ENCODE peak calls at places on chromosomes 1 and 21, in five cellular contexts. One of them, this sample, is unnamed.

GRCh38 chr1:20701446-20701845 is 16.4 kb downstream of the KIF17 start:
- DNase-seq in CD8-positive, alpha-beta memory T cell: no peak
- DNase-seq in upper lobe of right lung: no peak
- DNase-seq in A549: no peak
- DNase-seq in ovary: no peak
- DNase-seq in this sample: no peak

GRCh38 chr1:51327386-51327785 is 3.0 kb downstream of the TTC39A start:
- DNase-seq in CD8-positive, alpha-beta memory T cell: no peak
- DNase-seq in upper lobe of right lung: no peak
- DNase-seq in A549: no peak
- DNase-seq in ovary: no peak
- DNase-seq in this sample: no peak

GRCh38 chr1:227351443-227351842 is 33.2 kb upstream of the CDC42BPA start:
- DNase-seq in A549: no peak
- DNase-seq in upper lobe of right lung: no peak
- DNase-seq in CD8-positive, alpha-beta memory T cell: no peak
- DNase-seq in ovary: no peak
- DNase-seq in this sample: no peak

GRCh38 chr1:28877132-28877781 is 37.1 kb upstream of the EPB41 start:
- DNase-seq in CD8-positive, alpha-beta memory T cell: peak; percentile 68
- DNase-seq in A549: peak; percentile 73
- DNase-seq in ovary: peak; percentile 72
- DNase-seq in upper lobe of right lung: peak; percentile 85
- DNase-seq in this sample: peak; percentile 84

GRCh38 chr1:205179842-205180241 is 31.7 kb downstream of the DSTYK start:
- DNase-seq in upper lobe of right lung: no peak
- DNase-seq in CD8-positive, alpha-beta memory T cell: no peak
- DNase-seq in ovary: no peak
- DNase-seq in A549: no peak
- DNase-seq in this sample: no peak

GRCh38 chr1:188372821-188373220 is 1544.1 kb downstream of the PLA2G4A start:
- DNase-seq in ovary: no peak
- DNase-seq in A549: no peak
- DNase-seq in upper lobe of right lung: no peak
- DNase-seq in CD8-positive, alpha-beta memory T cell: no peak
- DNase-seq in this sample: no peak

GRCh38 chr21:15631342-15631741 is 98.4 kb upstream of the USP25 start:
- DNase-seq in ovary: no peak
- DNase-seq in A549: peak; percentile 24
- DNase-seq in CD8-positive, alpha-beta memory T cell: no peak
- DNase-seq in upper lobe of right lung: no peak
- DNase-seq in this sample: no peak

GRCh38 chr1:215529111-215529510 is 38.0 kb upstream of the KCTD3 start:
- DNase-seq in CD8-positive, alpha-beta memory T cell: no peak
- DNase-seq in A549: no peak
- DNase-seq in ovary: no peak
- DNase-seq in upper lobe of right lung: no peak
- DNase-seq in this sample: no peak

GRCh38 chr21:15062566-15062965 is 2.2 kb downstream of the NRIP1 start:
- DNase-seq in ovary: no peak
- DNase-seq in CD8-positive, alpha-beta memory T cell: no peak
- DNase-seq in A549: peak; percentile 35
- DNase-seq in upper lobe of right lung: no peak
- DNase-seq in this sample: no peak

GRCh38 chr1:179853102-179853501 is 24.5 kb downstream of the TOR1AIP2 start:
- DNase-seq in upper lobe of right lung: no peak
- DNase-seq in CD8-positive, alpha-beta memory T cell: no peak
- DNase-seq in ovary: no peak
- DNase-seq in A549: no peak
- DNase-seq in this sample: no peak

GRCh38 chr21:38823737-38824123 is 18.0 kb downstream of the ETS2 start:
- DNase-seq in A549: no peak
- DNase-seq in upper lobe of right lung: no peak
- DNase-seq in CD8-positive, alpha-beta memory T cell: no peak
- DNase-seq in ovary: no peak
- DNase-seq in this sample: no peak

GRCh38 chr1:119046429-119047039 is 58.4 kb upstream of the TBX15 start:
- DNase-seq in ovary: peak; percentile 15
- DNase-seq in upper lobe of right lung: no peak
- DNase-seq in CD8-positive, alpha-beta memory T cell: no peak
- DNase-seq in A549: no peak
- DNase-seq in this sample: no peak

GRCh38 chr1:36055706-36056105 is 28.2 kb upstream of the TEKT2 start:
- DNase-seq in A549: no peak
- DNase-seq in upper lobe of right lung: no peak
- DNase-seq in CD8-positive, alpha-beta memory T cell: no peak
- DNase-seq in ovary: no peak
- DNase-seq in this sample: no peak

GRCh38 chr1:110424699-110425098 is 17.2 kb upstream of the LAMTOR5 start:
- DNase-seq in A549: no peak
- DNase-seq in ovary: peak; percentile 51
- DNase-seq in upper lobe of right lung: no peak
- DNase-seq in CD8-positive, alpha-beta memory T cell: no peak
- DNase-seq in this sample: no peak

GRCh38 chr1:15830284-15830657 is 17.2 kb upstream of the SPEN start:
- DNase-seq in ovary: no peak
- DNase-seq in upper lobe of right lung: no peak
- DNase-seq in CD8-positive, alpha-beta memory T cell: no peak
- DNase-seq in A549: no peak
- DNase-seq in this sample: no peak

GRCh38 chr1:244082969-244083368 is 31.9 kb downstream of the ZBTB18 start:
- DNase-seq in upper lobe of right lung: no peak
- DNase-seq in ovary: no peak
- DNase-seq in A549: no peak
- DNase-seq in CD8-positive, alpha-beta memory T cell: no peak
- DNase-seq in this sample: no peak

GRCh38 chr1:75787524-75787923 is 1.5 kb downstream of the RABGGTB start:
- DNase-seq in CD8-positive, alpha-beta memory T cell: no peak
- DNase-seq in upper lobe of right lung: no peak
- DNase-seq in A549: no peak
- DNase-seq in ovary: no peak
- DNase-seq in this sample: no peak
- H3K4me1 ChIP-seq in CD8-positive, alpha-beta memory T cell: peaks cover 54% of the 10 kb centered on the region
- H3K4me1 ChIP-seq in upper lobe of right lung: peaks cover 44% of the 10 kb centered on the region
- H3K4me1 ChIP-seq in A549: peaks cover 30% of the 10 kb centered on the region
- H3K4me1 ChIP-seq in ovary: peaks cover 5% of the 10 kb centered on the region
- H3K4me1 ChIP-seq in this sample: peaks cover 2% of the 10 kb centered on the region

GRCh38 chr1:39199593-39199992 is 4.9 kb upstream of the MACF1 start:
- DNase-seq in A549: no peak
- DNase-seq in ovary: no peak
- DNase-seq in CD8-positive, alpha-beta memory T cell: no peak
- DNase-seq in upper lobe of right lung: no peak
- DNase-seq in this sample: no peak
- H3K4me1 ChIP-seq in A549: peaks cover 51% of the 10 kb centered on the region
- H3K4me1 ChIP-seq in ovary: peaks cover 7% of the 10 kb centered on the region
- H3K4me1 ChIP-seq in CD8-positive, alpha-beta memory T cell: peaks cover 48% of the 10 kb centered on the region
- H3K4me1 ChIP-seq in upper lobe of right lung: peaks cover 59% of the 10 kb centered on the region
- H3K4me1 ChIP-seq in this sample: peaks cover 8% of the 10 kb centered on the region

GRCh38 chr1:162550925-162551324 is 10.6 kb upstream of the UAP1 start:
- DNase-seq in A549: no peak
- DNase-seq in upper lobe of right lung: no peak
- DNase-seq in CD8-positive, alpha-beta memory T cell: no peak
- DNase-seq in ovary: no peak
- DNase-seq in this sample: no peak
- H3K4me1 ChIP-seq in A549: no peaks in the 10 kb centered on the region
- H3K4me1 ChIP-seq in upper lobe of right lung: no peaks in the 10 kb centered on the region
- H3K4me1 ChIP-seq in CD8-positive, alpha-beta memory T cell: no peaks in the 10 kb centered on the region
- H3K4me1 ChIP-seq in ovary: no peaks in the 10 kb centered on the region
- H3K4me1 ChIP-seq in this sample: no peaks in the 10 kb centered on the region

GRCh38 chr21:46564391-46564790 is 40.5 kb downstream of the S100B start:
- DNase-seq in CD8-positive, alpha-beta memory T cell: no peak
- DNase-seq in ovary: no peak
- DNase-seq in A549: no peak
- DNase-seq in upper lobe of right lung: no peak
- DNase-seq in this sample: no peak

GRCh38 chr21:46562472-46562871 is 42.4 kb downstream of the S100B start:
- DNase-seq in A549: no peak
- DNase-seq in CD8-positive, alpha-beta memory T cell: no peak
- DNase-seq in ovary: no peak
- DNase-seq in upper lobe of right lung: no peak
- DNase-seq in this sample: no peak

GRCh38 chr21:46560568-46561447 is 44.1 kb downstream of the S100B start:
- DNase-seq in upper lobe of right lung: no peak
- DNase-seq in CD8-positive, alpha-beta memory T cell: no peak
- DNase-seq in A549: no peak
- DNase-seq in ovary: no peak
- DNase-seq in this sample: no peak

GRCh38 chr21:46561448-46562095 is 43.3 kb downstream of the S100B start:
- DNase-seq in upper lobe of right lung: no peak
- DNase-seq in A549: no peak
- DNase-seq in CD8-positive, alpha-beta memory T cell: no peak
- DNase-seq in ovary: no peak
- DNase-seq in this sample: no peak

DNA sequence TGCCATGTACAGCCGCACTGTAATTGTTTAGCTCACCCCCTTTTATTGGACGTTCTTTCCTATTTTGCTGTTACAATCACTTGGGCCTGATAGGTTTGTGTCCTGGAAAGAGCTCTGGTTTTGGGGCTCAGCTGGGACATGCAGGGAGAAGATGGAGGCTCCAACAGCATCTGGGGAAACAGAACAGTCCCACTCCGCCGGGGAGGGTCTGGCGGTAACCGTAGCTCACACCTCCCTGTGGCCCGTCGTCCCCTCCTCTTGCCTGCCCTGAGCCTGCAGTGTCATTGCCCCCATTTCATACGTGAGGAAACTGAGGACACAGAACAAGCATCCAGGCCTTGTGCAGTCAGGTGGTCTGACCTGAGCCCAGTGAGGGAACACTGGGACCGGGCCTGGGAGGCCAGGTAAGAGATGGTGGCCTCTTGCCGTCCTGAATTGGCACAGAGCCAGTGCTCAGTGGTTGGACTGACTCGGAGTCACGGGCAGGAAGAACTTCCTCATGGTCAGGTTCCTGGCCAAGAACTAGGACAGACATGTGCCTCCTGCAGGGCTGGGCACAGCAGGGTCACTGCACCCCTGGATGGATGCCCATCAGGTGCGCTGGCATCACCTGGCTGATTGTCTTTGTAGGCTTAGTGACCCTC is 41.8 kb downstream of the S100B start:
- DNase-seq in upper lobe of right lung: no peak
- DNase-seq in CD8-positive, alpha-beta memory T cell: no peak
- DNase-seq in ovary: no peak
- DNase-seq in A549: no peak
- DNase-seq in this sample: no peak
- H3K4me1 ChIP-seq in upper lobe of right lung: no peaks in the 10 kb centered on the region
- H3K4me1 ChIP-seq in CD8-positive, alpha-beta memory T cell: peaks cover 76% of the 10 kb centered on the region
- H3K4me1 ChIP-seq in ovary: peaks cover 14% of the 10 kb centered on the region
- H3K4me1 ChIP-seq in A549: no peaks in the 10 kb centered on the region
- H3K4me1 ChIP-seq in this sample: peaks cover 2% of the 10 kb centered on the region

DNA sequence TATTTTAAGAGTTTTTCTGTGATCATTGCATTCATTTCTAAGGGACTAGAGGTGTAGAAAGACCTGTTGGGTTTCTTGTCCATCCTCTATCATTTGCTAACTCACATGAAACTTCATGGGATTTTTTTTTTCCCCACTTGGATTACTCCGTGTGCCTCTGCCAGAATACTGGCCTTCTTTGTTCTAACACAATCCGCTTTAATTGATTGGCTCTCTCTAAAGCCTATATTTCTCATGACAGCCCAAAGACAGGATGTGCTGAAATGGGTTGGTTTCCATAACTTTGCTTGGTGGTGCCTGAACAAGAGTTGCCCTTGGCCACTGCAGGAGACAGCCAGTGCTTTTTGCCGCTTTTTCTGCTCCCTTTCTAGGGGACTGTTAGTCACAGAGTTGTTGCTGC is 12.2 kb downstream of the CACHD1 start:
- DNase-seq in ovary: no peak
- DNase-seq in CD8-positive, alpha-beta memory T cell: no peak
- DNase-seq in A549: no peak
- DNase-seq in upper lobe of right lung: no peak
- DNase-seq in this sample: no peak
- H3K4me1 ChIP-seq in ovary: peaks cover 23% of the 10 kb centered on the region
- H3K4me1 ChIP-seq in CD8-positive, alpha-beta memory T cell: no peaks in the 10 kb centered on the region
- H3K4me1 ChIP-seq in A549: peaks cover 1% of the 10 kb centered on the region
- H3K4me1 ChIP-seq in upper lobe of right lung: peaks cover 19% of the 10 kb centered on the region
- H3K4me1 ChIP-seq in this sample: peaks cover 7% of the 10 kb centered on the region

GRCh38 chr1:37482004-37482785 is 7.8 kb downstream of the ZC3H12A start:
- DNase-seq in ovary: no peak
- DNase-seq in A549: no peak
- DNase-seq in upper lobe of right lung: no peak
- DNase-seq in CD8-positive, alpha-beta memory T cell: no peak
- DNase-seq in this sample: no peak
- H3K4me1 ChIP-seq in ovary: peaks cover 17% of the 10 kb centered on the region
- H3K4me1 ChIP-seq in A549: peaks cover 85% of the 10 kb centered on the region
- H3K4me1 ChIP-seq in upper lobe of right lung: peaks cover 81% of the 10 kb centered on the region
- H3K4me1 ChIP-seq in CD8-positive, alpha-beta memory T cell: peaks cover 50% of the 10 kb centered on the region
- H3K4me1 ChIP-seq in this sample: peaks cover 22% of the 10 kb centered on the region

DNA sequence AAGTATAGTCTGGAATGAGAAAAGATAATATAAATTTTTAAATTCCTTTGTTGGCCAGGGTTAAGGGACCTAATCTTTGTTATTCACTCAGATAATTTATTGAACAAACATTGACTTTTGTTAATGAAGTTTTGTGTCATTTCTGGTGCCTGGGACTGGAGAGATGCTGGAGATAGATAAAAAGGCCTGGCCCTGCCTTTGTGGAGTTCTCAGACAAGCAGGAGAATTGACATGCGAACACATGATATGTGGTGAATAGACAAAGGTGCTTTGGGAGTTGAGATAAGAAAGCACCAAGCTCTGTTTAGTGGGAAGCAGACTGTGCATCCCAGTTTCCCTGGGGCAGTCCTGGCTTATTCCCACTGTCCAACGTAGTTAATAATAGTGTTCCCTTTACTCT is 8.5 kb downstream of the C1orf21 start:
- DNase-seq in ovary: no peak
- DNase-seq in A549: no peak
- DNase-seq in upper lobe of right lung: no peak
- DNase-seq in CD8-positive, alpha-beta memory T cell: no peak
- DNase-seq in this sample: no peak
- H3K4me1 ChIP-seq in ovary: no peaks in the 10 kb centered on the region
- H3K4me1 ChIP-seq in A549: peaks cover 15% of the 10 kb centered on the region
- H3K4me1 ChIP-seq in upper lobe of right lung: peaks cover 20% of the 10 kb centered on the region
- H3K4me1 ChIP-seq in CD8-positive, alpha-beta memory T cell: no peaks in the 10 kb centered on the region
- H3K4me1 ChIP-seq in this sample: peaks cover 15% of the 10 kb centered on the region

GRCh38 chr21:44873356-44874239 is at the start of gene PTTG1IP:
- DNase-seq in ovary: peak; percentile 99
- DNase-seq in A549: peak; percentile 95
- DNase-seq in CD8-positive, alpha-beta memory T cell: peak; percentile 99
- DNase-seq in upper lobe of right lung: peak; percentile 100
- DNase-seq in this sample: peak; percentile 99
- H3K4me1 ChIP-seq in ovary: peaks cover 16% of the 10 kb centered on the region
- H3K4me1 ChIP-seq in A549: peaks cover 52% of the 10 kb centered on the region
- H3K4me1 ChIP-seq in CD8-positive, alpha-beta memory T cell: peaks cover 48% of the 10 kb centered on the region
- H3K4me1 ChIP-seq in upper lobe of right lung: peaks cover 41% of the 10 kb centered on the region
- H3K4me1 ChIP-seq in this sample: peaks cover 8% of the 10 kb centered on the region

GRCh38 chr1:97907886-97908285 is 12.9 kb downstream of the DPYD start:
- DNase-seq in ovary: no peak
- DNase-seq in upper lobe of right lung: peak; percentile 60
- DNase-seq in A549: no peak
- DNase-seq in CD8-positive, alpha-beta memory T cell: no peak
- DNase-seq in this sample: no peak
- H3K4me1 ChIP-seq in ovary: peaks cover 2% of the 10 kb centered on the region
- H3K4me1 ChIP-seq in upper lobe of right lung: peaks cover 20% of the 10 kb centered on the region
- H3K4me1 ChIP-seq in A549: peaks cover 28% of the 10 kb centered on the region
- H3K4me1 ChIP-seq in CD8-positive, alpha-beta memory T cell: peaks cover 16% of the 10 kb centered on the region
- H3K4me1 ChIP-seq in this sample: peaks cover 7% of the 10 kb centered on the region